ENCODE peak calls at places on chromosomes 12 and 14, in nine cellular contexts. P is right lobe of liver; S is HFF-Myc; B is skeletal muscle cell; K is ascending aorta; G is psoas muscle; V is CD8-positive, alpha-beta memory T cell; X is breast epithelium; A is naive thymus-derived CD4-positive, alpha-beta T cell. E is an unnamed sample.

GRCh38 chr12:107092669-107093546 is 441 bp downstream of the CRY1 start:
- DNase-seq in P (peak; percentile 65), S (no peak), B (no peak), K (peak; percentile 81), G (peak; percentile 74), V (peak; percentile 72), X (peak; percentile 54), A (no peak), E (peak; percentile 66)

GRCh38 chr12:54328595-54329337 is 3.8 kb downstream of the COPZ1 start:
- DNase-seq in P (no peak), S (no peak), B (no peak), K (no peak), G (no peak), V (no peak), X (no peak), A (no peak), E (no peak)

GRCh38 chr12:47192046-47192445 is 112.3 kb upstream of the AMIGO2 start:
- DNase-seq in P (no peak), S (no peak), B (no peak), K (no peak), G (no peak), V (peak; percentile 30), X (no peak), A (no peak), E (no peak)

GRCh38 chr12:71954861-71955260 is 16.2 kb downstream of the TPH2 start:
- DNase-seq in P (no peak), S (no peak), B (no peak), K (no peak), G (no peak), V (no peak), X (no peak), A (no peak), E (no peak)

GRCh38 chr14:92433407-92433806 is 80.2 kb upstream of the RIN3 start:
- DNase-seq in P (no peak), S (no peak), B (no peak), K (no peak), G (no peak), V (no peak), X (no peak), A (no peak), E (no peak)

GRCh38 chr14:95167177-95167576 is 9.8 kb upstream of the DICER1 start:
- DNase-seq in P (no peak), S (no peak), B (no peak), K (no peak), G (no peak), V (no peak), X (no peak), A (no peak), E (no peak)

GRCh38 chr12:29131539-29131938 is 17.5 kb upstream of the FAR2 start:
- DNase-seq in P (no peak), S (peak; percentile 81), B (no peak), K (no peak), G (no peak), V (no peak), X (no peak), A (no peak), E (no peak)

GRCh38 chr12:56206373-56207166 is 15.2 kb downstream of the RNF41 start:
- DNase-seq in P (no peak), S (no peak), B (no peak), K (peak; percentile 76), G (peak; percentile 71), V (no peak), X (peak; percentile 55), A (peak; percentile 29), E (no peak)

GRCh38 chr12:20625531-20625930 is 69.6 kb upstream of the SLCO1C1 start:
- DNase-seq in P (no peak), S (no peak), B (no peak), K (no peak), G (no peak), V (no peak), X (no peak), A (no peak), E (no peak)

GRCh38 chr12:26628234-26628633 is 204.8 kb downstream of the ITPR2 start:
- DNase-seq in P (no peak), S (no peak), B (no peak), K (no peak), G (no peak), V (no peak), X (no peak), A (no peak), E (no peak)

GRCh38 chr14:81727243-81727642 is 193.6 kb upstream of the SEL1L start:
- DNase-seq in P (no peak), S (no peak), B (no peak), K (no peak), G (no peak), V (no peak), X (no peak), A (no peak), E (no peak)

GRCh38 chr12:27709932-27710591 is 570 bp upstream of the MRPS35 start:
- DNase-seq in P (no peak), S (peak; percentile 31), B (peak; percentile 29), K (peak; percentile 67), G (no peak), V (no peak), X (no peak), A (no peak), E (peak; percentile 51)

GRCh38 chr12:86801439-86801838 is 545.2 kb upstream of the MGAT4C start:
- DNase-seq in P (no peak), S (no peak), B (no peak), K (no peak), G (no peak), V (no peak), X (no peak), A (no peak), E (no peak)

GRCh38 chr12:131938082-131938481 is 9.0 kb downstream of the PUS1 start:
- DNase-seq in P (no peak), S (no peak), B (no peak), K (no peak), G (peak; percentile 8), V (no peak), X (no peak), A (no peak), E (peak; percentile 4)

GRCh38 chr12:121413917-121414316 is 14.0 kb downstream of the RNF34 start:
- DNase-seq in P (no peak), S (no peak), B (no peak), K (no peak), G (no peak), V (no peak), X (no peak), A (no peak), E (no peak)

GRCh38 chr14:20350280-20350679 is 6.8 kb downstream of the PARP2 start:
- DNase-seq in P (no peak), S (no peak), B (no peak), K (no peak), G (no peak), V (no peak), X (no peak), A (no peak), E (no peak)

GRCh38 chr12:69000540-69001243 is 67.7 kb upstream of the CPM start:
- DNase-seq in P (no peak), S (no peak), B (no peak), K (no peak), G (no peak), V (no peak), X (no peak), A (no peak), E (no peak)

GRCh38 chr12:6370576-6370935 is 4.8 kb downstream of the SCNN1A start:
- DNase-seq in P (peak; percentile 43), S (no peak), B (no peak), K (no peak), G (no peak), V (no peak), X (no peak), A (no peak), E (no peak)
- H3K4me3 ChIP-seq in P (no peak overlapping the region), S (no peak overlapping the region), B (no peak overlapping the region), K (no peak overlapping the region), G (no peak overlapping the region), V (no peak overlapping the region), X (peak overlapping the region; percentile 53), A (no peak overlapping the region), E (no peak overlapping the region)

GRCh38 chr14:89352976-89353817 is 63.8 kb downstream of the FOXN3 start:
- DNase-seq in P (no peak), S (no peak), B (no peak), K (no peak), G (no peak), V (no peak), X (no peak), A (no peak), E (no peak)

GRCh38 chr14:89348726-89349125 is 68.3 kb downstream of the FOXN3 start:
- DNase-seq in P (no peak), S (no peak), B (no peak), K (no peak), G (no peak), V (no peak), X (no peak), A (no peak), E (no peak)

GRCh38 chr14:89351364-89351957 is 65.6 kb downstream of the FOXN3 start:
- DNase-seq in P (peak; percentile 84), S (no peak), B (no peak), K (no peak), G (no peak), V (no peak), X (no peak), A (peak; percentile 4), E (no peak)

GRCh38 chr14:89349196-89350008 is 67.6 kb downstream of the FOXN3 start:
- DNase-seq in P (peak; percentile 87), S (no peak), B (peak; percentile 76), K (no peak), G (peak; percentile 87), V (peak; percentile 10), X (no peak), A (no peak), E (no peak)

GRCh38 chr14:89351958-89352404 is 65.1 kb downstream of the FOXN3 start:
- DNase-seq in P (peak; percentile 88), S (no peak), B (no peak), K (no peak), G (no peak), V (no peak), X (no peak), A (no peak), E (no peak)
- H3K4me3 ChIP-seq in P (peak overlapping the region; percentile 15), S (no peak overlapping the region), B (no peak overlapping the region), K (no peak overlapping the region), G (no peak overlapping the region), V (peak overlapping the region; percentile 20), X (no peak overlapping the region), A (no peak overlapping the region), E (no peak overlapping the region)

GRCh38 chr12:109288571-109288970 is 20.5 kb downstream of the FOXN4 start:
- DNase-seq in P (no peak), S (no peak), B (no peak), K (no peak), G (no peak), V (no peak), X (no peak), A (no peak), E (no peak)
- H3K4me3 ChIP-seq in P (no peak overlapping the region), S (no peak overlapping the region), B (no peak overlapping the region), K (no peak overlapping the region), G (no peak overlapping the region), V (no peak overlapping the region), X (no peak overlapping the region), A (no peak overlapping the region), E (no peak overlapping the region)

DNA sequence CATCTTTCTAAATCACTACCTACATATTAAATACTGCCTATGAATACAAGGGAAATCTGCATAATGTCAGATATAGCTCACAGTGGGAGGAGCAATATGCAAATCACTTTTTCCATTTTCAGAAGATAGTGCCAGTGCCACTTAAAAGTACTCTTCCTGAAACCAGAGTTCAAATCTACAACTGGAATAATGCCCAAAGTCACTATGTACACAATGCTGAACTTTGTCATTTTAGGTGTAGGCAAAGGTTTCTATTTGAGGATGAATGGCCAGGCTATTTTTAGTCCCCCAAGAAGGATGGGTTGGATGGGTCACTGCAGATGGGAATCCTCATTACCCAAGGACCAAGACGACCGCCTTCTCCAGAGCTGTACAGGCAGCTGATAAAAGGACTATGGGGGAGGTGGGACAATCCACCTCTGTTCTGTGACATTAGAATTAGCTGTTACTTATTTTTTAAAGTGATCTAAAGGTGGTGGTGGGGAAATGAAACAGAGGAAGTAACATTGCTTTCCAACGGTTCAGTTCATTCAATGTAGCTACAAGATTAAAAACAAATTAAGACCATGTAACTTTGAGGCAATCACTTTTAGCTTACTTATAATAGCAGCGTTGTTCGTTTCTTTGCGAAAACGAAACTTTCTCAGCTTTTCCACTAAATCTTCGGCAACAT is 5.6 kb downstream of the GMFB start:
- DNase-seq in P (no peak), S (no peak), B (no peak), K (no peak), G (no peak), V (no peak), X (no peak), A (no peak), E (no peak)
- H3K4me3 ChIP-seq in P (no peak overlapping the region), S (no peak overlapping the region), B (no peak overlapping the region), K (no peak overlapping the region), G (no peak overlapping the region), V (no peak overlapping the region), X (no peak overlapping the region), A (no peak overlapping the region), E (no peak overlapping the region)

E was measured in mucosa of descending colon.